ENCODE peak calls at places on chromosome X, in nine cellular contexts. K, E, W, D, B, C, Z, S and G are unnamed samples.
A peak's percentile ranks its signal among the peaks of the same experiment; 100 is the strongest.

GRCh38 chrX:129600981-129601424 is 53.8 kb downstream of the APLN start:
- DNase-seq in S (peak; percentile 1), Z (no peak), D (peak; percentile 26), W (peak; percentile 42), C (peak; percentile 33), B (no peak), K (peak; percentile 8), E (no peak), G (no peak)

GRCh38 chrX:97320305-97320704 is 436.6 kb downstream of the RPA4 start:
- DNase-seq in D (no peak), S (no peak), Z (no peak), C (no peak), B (no peak), W (no peak), E (peak; percentile 55), K (no peak), G (no peak)

GRCh38 chrX:25052798-25053534 is 37.2 kb upstream of the ARX start:
- DNase-seq in C (no peak), Z (no peak), S (no peak), E (no peak), D (no peak), K (no peak), B (no peak), W (no peak), G (no peak)

GRCh38 chrX:80432863-80433262 is 12.6 kb downstream of the TENT5D start:
- DNase-seq in W (no peak), S (no peak), Z (no peak), D (no peak), C (peak; percentile 44), E (no peak), B (no peak), K (no peak), G (no peak)

GRCh38 chrX:22323541-22323940 is 50.8 kb downstream of the CBLL2 start:
- DNase-seq in S (peak; percentile 45), C (peak; percentile 44), D (peak; percentile 71), Z (no peak), W (no peak), K (peak; percentile 13), E (no peak), B (no peak), G (no peak)

GRCh38 chrX:118346258-118347094 is 570 bp downstream of the WDR44 start:
- DNase-seq in S (no peak), K (peak; percentile 22), E (peak; percentile 73), C (no peak), Z (peak; percentile 54), W (peak; percentile 64), B (peak; percentile 57), D (peak; percentile 39), G (no peak)

GRCh38 chrX:134173541-134174272 is 63.3 kb upstream of the CCDC160 start:
- DNase-seq in E (no peak), B (no peak), K (no peak), D (no peak), S (no peak), C (no peak), W (no peak), Z (peak; percentile 10), G (no peak)

GRCh38 chrX:82677281-82677680 is 830.8 kb upstream of the POU3F4 start:
- DNase-seq in W (no peak), C (no peak), S (no peak), B (no peak), K (no peak), E (no peak), D (no peak), Z (no peak), G (no peak)

GRCh38 chrX:151384807-151385206 is 12.2 kb upstream of the VMA21 start:
- DNase-seq in Z (no peak), S (no peak), B (no peak), W (no peak), K (no peak), D (no peak), E (no peak), C (no peak), G (no peak)

GRCh38 chrX:151543706-151544105 is 19.8 kb upstream of the PASD1 start:
- DNase-seq in B (no peak), E (no peak), C (no peak), D (peak; percentile 3), K (peak; percentile 2), S (no peak), Z (no peak), W (peak; percentile 2), G (no peak)

GRCh38 chrX:20414066-20414465 is 147.4 kb upstream of the RPS6KA3 start:
- DNase-seq in S (no peak), B (no peak), Z (no peak), C (no peak), D (no peak), W (no peak), K (no peak), E (no peak), G (no peak)

GRCh38 chrX:9327086-9327746 is 137.6 kb upstream of the TBL1X start:
- DNase-seq in D (peak; percentile 21), E (no peak), C (no peak), Z (no peak), W (no peak), S (no peak), B (no peak), K (no peak), G (no peak)

GRCh38 chrX:49184294-49185061 is 1.7 kb downstream of the PRICKLE3 start:
- DNase-seq in S (peak; percentile 80), B (peak; percentile 96), D (peak; percentile 91), C (peak; percentile 92), Z (peak; percentile 48), E (no peak), W (no peak), K (peak; percentile 88), G (peak; percentile 63)

GRCh38 chrX:1323315-1323714 is 13.3 kb upstream of the IL3RA start:
- DNase-seq in E (peak; percentile 63), C (peak; percentile 5), S (no peak), D (peak; percentile 36), Z (peak; percentile 68), K (peak; percentile 20), B (peak; percentile 59), W (peak; percentile 89), G (no peak)

GRCh38 chrX:9788908-9789307 is 2.7 kb downstream of the SHROOM2 start:
- DNase-seq in E (no peak), W (no peak), C (peak; percentile 57), S (peak; percentile 4), B (no peak), K (no peak), D (peak; percentile 1), Z (no peak), G (peak; percentile 9)

GRCh38 chrX:3962511-3963350 is 249.3 kb upstream of the PRKX start:
- DNase-seq in C (peak; percentile 14), Z (no peak), D (peak; percentile 13), W (peak; percentile 24), B (no peak), K (peak; percentile 0), E (no peak), S (peak; percentile 1), G (no peak)

GRCh38 chrX:3738489-3738888 is 25.0 kb upstream of the PRKX start:
- DNase-seq in C (no peak), Z (no peak), K (no peak), E (no peak), D (no peak), W (no peak), S (no peak), B (no peak), G (no peak)

GRCh38 chrX:70134116-70134477 is 850 bp downstream of the IGBP1 start:
- DNase-seq in W (no peak), B (peak; percentile 13), E (no peak), S (peak; percentile 6), K (peak; percentile 6), Z (no peak), D (peak; percentile 12), C (peak; percentile 12), G (no peak)

GRCh38 chrX:110167952-110168451 is 149.9 kb downstream of the AMMECR1 start:
- DNase-seq in D (peak; percentile 85), Z (peak; percentile 50), W (peak; percentile 31), K (peak; percentile 43), C (no peak), E (no peak), B (peak; percentile 29), S (peak; percentile 32), G (no peak)

GRCh38 chrX:54891573-54891972 is 29.1 kb upstream of the TRO start:
- DNase-seq in Z (peak; percentile 10), K (peak; percentile 33), S (peak; percentile 5), E (no peak), D (peak; percentile 18), B (peak; percentile 32), W (peak; percentile 30), C (peak; percentile 57), G (no peak)

GRCh38 chrX:32137525-32137924 is 1065.7 kb upstream of the FTHL17 start:
- DNase-seq in B (peak; percentile 11), Z (no peak), K (no peak), D (no peak), C (peak; percentile 3), S (no peak), E (no peak), W (peak; percentile 25), G (no peak)

GRCh38 chrX:1137531-1137930 is 74.9 kb downstream of the CRLF2 start:
- DNase-seq in E (no peak), S (no peak), D (no peak), Z (no peak), W (no peak), B (no peak), K (no peak), C (no peak), G (no peak)

GRCh38 chrX:52217494-52218160 is 32.9 kb downstream of the MAGED4 start:
- DNase-seq in K (no peak), Z (no peak), S (no peak), D (peak; percentile 0), E (no peak), W (no peak), C (no peak), B (no peak), G (no peak)

GRCh38 chrX:20857746-20858145 is 516.5 kb upstream of the CNKSR2 start:
- DNase-seq in D (no peak), Z (no peak), W (no peak), C (peak; percentile 31), S (no peak), B (no peak), K (no peak), E (no peak), G (no peak)

GRCh38 chrX:143623657-143624056 is 12.2 kb downstream of the SLITRK4 start:
- DNase-seq in B (no peak), C (no peak), S (no peak), W (no peak), E (no peak), Z (no peak), D (no peak), K (no peak), G (no peak)

GRCh38 chrX:44344687-44345086 is 1.2 kb upstream of the EFHC2 start:
- DNase-seq in B (no peak), Z (no peak), E (no peak), D (no peak), W (peak; percentile 7), K (no peak), C (no peak), S (no peak), G (no peak)

GRCh38 chrX:84046403-84046984 is 141.5 kb downstream of the RPS6KA6 start:
- DNase-seq in B (peak; percentile 13), S (peak; percentile 9), C (peak; percentile 41), D (peak; percentile 29), Z (no peak), K (peak; percentile 8), W (peak; percentile 33), E (no peak), G (no peak)

GRCh38 chrX:151175283-151176062 is 911 bp upstream of the GPR50 start:
- DNase-seq in C (no peak), E (no peak), D (no peak), S (no peak), W (no peak), B (no peak), Z (no peak), K (no peak), G (no peak)

GRCh38 chrX:54427837-54428424 is 12.3 kb upstream of the TSR2 start:
- DNase-seq in S (no peak), B (no peak), Z (no peak), K (no peak), E (no peak), W (peak; percentile 68), D (no peak), C (no peak), G (no peak)

GRCh38 chrX:9938516-9938915 is 28.6 kb upstream of the CLDN34 start:
- DNase-seq in D (no peak), K (no peak), S (no peak), Z (no peak), W (no peak), E (no peak), B (no peak), C (no peak), G (no peak)

GRCh38 chrX:44012484-44013096 is 39.4 kb upstream of the NDP start:
- DNase-seq in W (no peak), C (peak; percentile 55), Z (peak; percentile 61), E (no peak), K (peak; percentile 85), S (peak; percentile 83), D (peak; percentile 87), B (peak; percentile 5), G (peak; percentile 77)